ENCODE peak calls at places on chromosome 7, in nine cellular contexts. C is uterus, R is IMR-90, Y is gastrocnemius medialis, I is lower lobe of right lung, Q is GM20000, E is spleen, O is tibial nerve, T is mucosa of descending colon. M is an unnamed sample.

GRCh38 chr7:117061751-117062150 is 108.5 kb downstream of the ST7 start:
- DNase-seq in E (no peak), I (no peak), R (peak), T (no peak), Y (no peak), C (no peak), Q (no peak), O (no peak), M (no peak)

GRCh38 chr7:88278881-88279280 is 27.8 kb downstream of the STEAP4 start:
- DNase-seq in Q (no peak), C (no peak), O (no peak), Y (no peak), T (no peak), I (no peak), E (no peak), R (no peak), M (no peak)

GRCh38 chr7:105487559-105488218 is 34.4 kb downstream of the PUS7 start:
- DNase-seq in O (no peak), Y (no peak), E (no peak), I (no peak), C (no peak), Q (peak), R (peak), T (peak), M (peak)

GRCh38 chr7:103940382-103941268 is 48.8 kb downstream of the RELN start:
- DNase-seq in T (no peak), C (no peak), Q (no peak), Y (no peak), I (no peak), O (no peak), R (no peak), E (no peak), M (no peak)

GRCh38 chr7:157397751-157398691 is 61.2 kb downstream of the DNAJB6 start:
- DNase-seq in T (peak), Q (no peak), O (no peak), Y (peak), C (peak), I (peak), R (peak), E (no peak), M (peak)

GRCh38 chr7:131225619-131226101 is 102.0 kb upstream of the MKLN1 start:
- DNase-seq in E (no peak), T (peak), O (peak), C (peak), R (peak), Q (no peak), Y (no peak), I (peak), M (no peak)

GRCh38 chr7:116980354-116980753 is 27.1 kb downstream of the ST7 start:
- DNase-seq in R (no peak), Q (no peak), O (no peak), T (no peak), Y (no peak), E (no peak), I (no peak), C (no peak), M (no peak)

GRCh38 chr7:22921386-22922086 is 92.4 kb downstream of the HYCC1 start:
- DNase-seq in Y (no peak), T (no peak), R (no peak), O (no peak), I (no peak), Q (no peak), C (no peak), E (no peak), M (no peak)

GRCh38 chr7:85630904-85631582 is 444.2 kb upstream of the SEMA3D start:
- DNase-seq in R (peak), E (no peak), I (no peak), C (no peak), T (no peak), Q (no peak), O (no peak), Y (no peak), M (no peak)

GRCh38 chr7:2518101-2518500 is 1.5 kb upstream of the LFNG start:
- DNase-seq in O (no peak), Q (no peak), I (no peak), R (no peak), E (no peak), T (peak), C (no peak), Y (no peak), M (no peak)

GRCh38 chr7:150988230-150989226 is 2.3 kb upstream of the NOS3 start:
- DNase-seq in O (peak), I (no peak), C (peak), Q (peak), T (peak), Y (no peak), R (no peak), E (peak), M (no peak)

GRCh38 chr7:159032753-159033472 is 111.8 kb downstream of the VIPR2 start:
- DNase-seq in Q (no peak), R (no peak), Y (no peak), O (peak), E (peak), C (no peak), I (no peak), T (no peak), M (no peak)

GRCh38 chr7:99504281-99504602 is 220 bp upstream of the ZKSCAN5 start:
- DNase-seq in T (no peak), O (no peak), R (no peak), Q (no peak), E (peak), Y (no peak), C (no peak), I (no peak), M (no peak)

GRCh38 chr7:114478384-114478783 is 63.8 kb downstream of the FOXP2 start:
- DNase-seq in Y (no peak), O (no peak), E (no peak), I (no peak), Q (no peak), T (no peak), R (peak), C (no peak), M (no peak)

GRCh38 chr7:471866-472639 is 47.6 kb downstream of the PDGFA start:
- DNase-seq in O (no peak), Y (peak), C (peak), R (peak), T (peak), I (peak), Q (no peak), E (peak), M (no peak)

GRCh38 chr7:132784406-132784805 is 208.1 kb upstream of the PLXNA4 start:
- DNase-seq in E (no peak), T (no peak), Y (no peak), Q (no peak), C (no peak), O (no peak), I (no peak), R (no peak), M (no peak)

GRCh38 chr7:42587826-42588225 is 324.0 kb downstream of the C7orf25 start:
- DNase-seq in O (no peak), C (no peak), E (no peak), I (no peak), Q (no peak), T (no peak), Y (no peak), R (no peak), M (no peak)

GRCh38 chr7:4612939-4613841 is 68.9 kb upstream of the FOXK1 start:
- DNase-seq in Y (no peak), E (peak), I (no peak), O (no peak), R (peak), Q (no peak), T (no peak), C (no peak), M (no peak)

GRCh38 chr7:33487998-33488682 is 358.8 kb downstream of the BBS9 start:
- DNase-seq in R (no peak), Q (no peak), T (no peak), C (no peak), Y (no peak), I (no peak), O (no peak), E (no peak), M (no peak)

GRCh38 chr7:27165089-27165654 is at the start of gene HOXA9:
- DNase-seq in O (peak), R (peak), E (peak), I (peak), C (peak), Q (no peak), T (peak), Y (peak), M (no peak)

GRCh38 chr7:132735476-132735875 is 159.2 kb upstream of the PLXNA4 start:
- DNase-seq in I (no peak), E (no peak), Y (no peak), R (no peak), T (no peak), C (no peak), O (no peak), Q (no peak), M (no peak)

GRCh38 chr7:110994028-110994967 is 96.6 kb upstream of the LRRN3 start:
- DNase-seq in R (no peak), T (no peak), I (no peak), C (no peak), Q (no peak), Y (no peak), O (no peak), E (no peak), M (no peak)

GRCh38 chr7:3179456-3179855 is 121.6 kb upstream of the SDK1 start:
- DNase-seq in Q (no peak), E (no peak), R (no peak), Y (no peak), C (no peak), T (no peak), O (no peak), I (peak), M (no peak)

GRCh38 chr7:1210321-1210978 is 22.2 kb upstream of the UNCX start:
- DNase-seq in R (no peak), Q (no peak), Y (no peak), O (no peak), C (no peak), E (no peak), T (no peak), I (no peak), M (no peak)

GRCh38 chr7:150901160-150902035 is 49.1 kb downstream of the AOC1 start:
- DNase-seq in I (no peak), T (peak), E (no peak), O (no peak), Q (no peak), Y (no peak), C (no peak), R (no peak), M (no peak)

GRCh38 chr7:81873559-81873958 is 103.7 kb upstream of the HGF start:
- DNase-seq in O (no peak), Q (no peak), Y (no peak), I (no peak), R (peak), C (no peak), E (no peak), T (no peak), M (no peak)

GRCh38 chr7:105496501-105496900 is 25.6 kb downstream of the PUS7 start:
- DNase-seq in R (peak), I (no peak), T (no peak), O (no peak), Y (no peak), Q (no peak), C (no peak), E (no peak), M (no peak)

GRCh38 chr7:70215491-70215890 is 617.2 kb downstream of the AUTS2 start:
- DNase-seq in C (no peak), Q (no peak), I (no peak), Y (no peak), E (no peak), O (no peak), R (no peak), T (no peak), M (no peak)

GRCh38 chr7:37354661-37355131 is 94.0 kb downstream of the ELMO1 start:
- DNase-seq in R (no peak), O (peak), T (peak), I (peak), Y (peak), C (peak), Q (peak), E (peak), M (no peak)

GRCh38 chr7:47501406-47501805 is 80.5 kb downstream of the TNS3 start:
- DNase-seq in Y (no peak), C (peak), R (peak), O (no peak), I (no peak), T (no peak), E (no peak), Q (no peak), M (no peak)

GRCh38 chr7:31382722-31383121 is 42.2 kb upstream of the NEUROD6 start:
- DNase-seq in I (no peak), E (no peak), T (no peak), O (no peak), Y (no peak), R (no peak), C (no peak), Q (no peak), M (no peak)

GRCh38 chr7:142853739-142854504 is 954 bp upstream of the EPHB6 start:
- DNase-seq in Y (no peak), T (peak), E (peak), I (peak), Q (peak), R (peak), C (peak), O (peak), M (peak)

GRCh38 chr7:1712907-1713501 is 42.9 kb downstream of the ELFN1 start:
- DNase-seq in O (no peak), T (no peak), E (peak), Y (no peak), R (no peak), C (no peak), I (peak), Q (no peak), M (no peak)

GRCh38 chr7:6026011-6026819 is 5.0 kb upstream of the ANKRD61 start:
- DNase-seq in O (peak), R (peak), T (peak), E (peak), Q (peak), Y (peak), I (peak), C (no peak), M (peak)

DNA sequence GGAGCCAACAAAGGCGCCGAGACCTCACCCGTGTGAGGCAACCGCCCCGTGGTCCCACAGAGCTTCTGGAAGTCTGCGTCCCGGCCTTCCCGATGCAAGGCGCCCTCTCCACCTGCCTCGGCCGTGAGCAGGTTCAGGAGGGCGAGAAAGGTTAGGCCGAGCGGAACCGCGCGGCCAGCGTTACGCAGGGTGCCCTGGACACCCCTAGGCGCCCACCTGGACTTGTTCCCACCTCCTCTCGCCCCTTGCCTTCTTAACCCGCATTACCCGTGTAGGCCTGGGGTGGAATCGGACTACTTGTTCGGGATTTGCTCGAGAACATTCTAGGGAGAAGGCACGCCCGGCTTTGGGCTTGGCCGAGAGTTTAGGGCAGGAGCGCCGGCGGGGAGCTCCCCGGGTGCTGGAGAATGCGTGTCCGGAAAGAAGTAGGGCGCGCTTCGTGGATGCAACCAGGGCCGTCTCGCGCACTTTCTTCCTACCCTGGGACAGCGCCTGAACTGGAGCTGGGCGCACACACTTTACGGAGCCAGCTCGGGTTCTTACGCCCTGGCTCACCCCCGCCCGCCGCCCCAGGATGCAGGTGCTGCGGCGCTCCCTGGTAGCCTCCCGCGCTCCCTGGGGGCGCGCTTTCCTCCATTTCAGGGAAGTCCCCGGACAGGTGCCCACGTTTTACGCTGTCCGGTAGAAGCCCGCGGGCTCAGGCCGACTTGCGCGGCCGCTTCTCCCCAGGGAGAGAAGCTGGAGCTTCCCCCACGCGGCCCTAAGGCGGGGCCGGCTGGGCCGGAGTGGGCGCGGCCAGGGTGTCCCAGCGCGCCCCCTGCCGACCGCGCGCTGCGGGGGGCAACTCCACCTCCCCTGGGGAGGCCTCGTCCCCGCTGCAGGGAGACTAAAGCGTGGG is 74.5 kb downstream of the INSIG1 start:
- DNase-seq in E (peak), R (no peak), C (no peak), Q (peak), O (no peak), Y (no peak), T (no peak), I (peak), M (no peak)
- TF ChIP-seq CTCF in E (peak), R (peak), C (no peak), Q (peak), O (no peak), Y (peak), T (no peak), I (peak), M (peak)

GRCh38 chr7:139681463-139681755 is 96.4 kb downstream of the HIPK2 start:
- DNase-seq in Y (no peak), T (no peak), I (no peak), E (no peak), R (no peak), Q (no peak), O (no peak), C (no peak), M (no peak)

GRCh38 chr7:139681812-139682135 is 96.0 kb downstream of the HIPK2 start:
- DNase-seq in Q (no peak), T (no peak), Y (no peak), I (no peak), O (no peak), E (no peak), R (no peak), C (no peak), M (no peak)

GRCh38 chr7:139680676-139681462 is 96.9 kb downstream of the HIPK2 start:
- DNase-seq in O (peak), T (no peak), Q (no peak), E (peak), C (no peak), Y (peak), R (peak), I (peak), M (peak)

GRCh38 chr7:139683137-139683871 is 94.5 kb downstream of the HIPK2 start:
- DNase-seq in Y (no peak), T (no peak), E (no peak), I (no peak), O (no peak), R (peak), Q (peak), C (no peak), M (no peak)

GRCh38 chr7:139682136-139683013 is 95.4 kb downstream of the HIPK2 start:
- DNase-seq in R (peak), Y (no peak), C (no peak), I (no peak), T (no peak), E (no peak), Q (no peak), O (no peak), M (peak)
- TF ChIP-seq CTCF in R (no peak), Y (no peak), C (no peak), I (no peak), T (no peak), E (no peak), Q (no peak), O (no peak), M (no peak)

DNA sequence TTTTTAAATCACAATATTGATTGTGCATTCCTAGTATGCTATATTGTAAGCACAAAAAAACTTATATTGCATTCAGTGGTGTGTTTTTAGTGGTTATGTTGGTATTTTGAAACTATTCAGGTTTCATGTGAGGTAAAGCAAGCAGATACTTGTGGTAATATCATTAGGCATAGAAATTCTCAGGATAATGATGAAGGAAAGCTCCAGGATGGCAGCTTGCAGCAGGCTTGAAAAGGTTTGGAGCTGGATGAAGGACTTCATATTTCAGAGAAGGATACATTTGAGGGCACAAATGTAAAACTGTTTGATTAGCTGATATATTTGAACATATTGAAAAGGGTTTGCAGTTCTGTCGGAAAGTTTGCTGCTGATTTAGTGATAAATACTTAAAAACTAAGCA is 17.5 kb downstream of the TRIM24 start:
- DNase-seq in Y (no peak), R (no peak), C (no peak), E (no peak), T (no peak), O (no peak), Q (no peak), I (no peak), M (no peak)
- TF ChIP-seq CTCF in Y (no peak), R (no peak), C (no peak), E (no peak), T (no peak), O (no peak), Q (no peak), I (no peak), M (no peak)

DNA sequence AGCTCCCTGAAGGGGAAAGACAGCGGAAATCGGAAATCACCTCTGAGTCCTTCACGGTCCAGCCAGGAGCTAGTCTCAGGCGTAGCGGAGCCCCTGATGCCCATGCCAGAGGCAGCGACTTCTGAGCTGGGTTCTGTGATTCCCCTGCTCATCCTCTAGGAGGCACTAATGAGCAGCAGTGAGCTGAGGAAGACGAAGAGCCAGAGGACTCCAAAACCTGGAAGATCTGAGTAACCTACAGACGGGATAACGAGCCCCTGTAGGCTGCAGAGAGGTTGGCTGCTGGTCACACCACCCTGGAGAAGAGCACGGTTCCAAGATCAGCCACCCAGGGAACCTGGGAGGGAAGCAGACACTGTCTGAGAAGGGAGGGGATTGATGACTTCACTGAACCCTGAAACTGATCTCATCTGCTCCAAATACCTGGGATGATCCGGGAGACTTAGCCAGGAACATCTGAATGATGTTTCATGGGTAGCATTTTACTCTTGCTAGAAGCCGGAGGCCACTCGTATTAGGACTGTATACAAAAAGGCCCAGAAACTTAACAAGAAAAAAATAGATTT is 304.1 kb downstream of the PAXIP1 start:
- DNase-seq in C (no peak), I (no peak), O (no peak), Y (no peak), Q (peak), R (no peak), T (no peak), E (no peak), M (no peak)
- TF ChIP-seq CTCF in C (no peak), I (peak), O (no peak), Y (no peak), Q (peak), R (no peak), T (peak), E (no peak), M (no peak)

GRCh38 chr7:139752148-139752547 is 25.6 kb downstream of the HIPK2 start:
- DNase-seq in R (no peak), I (no peak), Y (no peak), O (no peak), E (no peak), C (no peak), T (no peak), Q (no peak), M (no peak)

GRCh38 chr7:139752600-139752999 is 25.2 kb downstream of the HIPK2 start:
- DNase-seq in O (no peak), Q (no peak), T (no peak), Y (no peak), C (no peak), I (no peak), E (no peak), R (no peak), M (no peak)

GRCh38 chr7:139753693-139754111 is 24.1 kb downstream of the HIPK2 start:
- DNase-seq in Y (peak), I (no peak), C (no peak), T (peak), E (no peak), O (no peak), Q (no peak), R (no peak), M (no peak)

GRCh38 chr7:139750459-139751095 is 27.2 kb downstream of the HIPK2 start:
- DNase-seq in T (no peak), Q (no peak), E (no peak), I (no peak), C (no peak), O (no peak), Y (no peak), R (no peak), M (no peak)

GRCh38 chr7:139753079-139753692 is 24.6 kb downstream of the HIPK2 start:
- DNase-seq in Y (no peak), I (no peak), Q (no peak), T (no peak), R (peak), C (no peak), E (no peak), O (no peak), M (no peak)
- TF ChIP-seq CTCF in Y (peak), I (no peak), Q (no peak), T (peak), R (peak), C (no peak), E (no peak), O (no peak), M (no peak)

M was measured in HFF-Myc.